ENCODE peak calls at places on chromosomes 4 and X, in four cellular contexts. B, F, V and M are unnamed samples. For H3K4me1, the result is how much of the 10 kb centered on the place peaks cover.

GRCh38 chr4:7902101-7902553 is 37.5 kb downstream of the AFAP1 start:
- DNase-seq in B (no peak), F (no peak), V (no peak), M (no peak)

GRCh38 chr4:8540586-8540985 is 39.6 kb upstream of the GPR78 start:
- DNase-seq in V (no peak), B (no peak), F (no peak), M (no peak)

GRCh38 chrX:153774576-153775292 is 6.1 kb upstream of the SRPK3 start:
- DNase-seq in V (no peak), F (no peak), B (peak), M (no peak)

GRCh38 chr4:187021436-187022205 is 298.0 kb upstream of the FAT1 start:
- DNase-seq in F (no peak), B (no peak), V (no peak), M (no peak)

GRCh38 chr4:144647095-144647959 is 1.4 kb downstream of the HHIP start:
- DNase-seq in V (peak), B (no peak), F (peak), M (no peak)

GRCh38 chrX:19798423-19798822 is 89.0 kb downstream of the SH3KBP1 start:
- DNase-seq in F (no peak), V (no peak), B (no peak), M (no peak)

GRCh38 chr4:22458112-22458511 is 57.8 kb downstream of the ADGRA3 start:
- DNase-seq in B (no peak), F (no peak), V (no peak), M (peak)

GRCh38 chr4:53764761-53765490 is 173.6 kb upstream of the LNX1 start:
- DNase-seq in F (no peak), V (no peak), B (no peak), M (no peak)

GRCh38 chrX:134907302-134907701 is 83.5 kb upstream of the SMIM10 start:
- DNase-seq in B (no peak), V (no peak), F (no peak), M (no peak)

GRCh38 chrX:7127058-7127457 is 20.5 kb upstream of the STS start:
- DNase-seq in V (no peak), F (no peak), B (no peak), M (no peak)

GRCh38 chrX:15918003-15918402 is 63.4 kb upstream of the AP1S2 start:
- DNase-seq in F (no peak), V (no peak), B (no peak), M (no peak)

GRCh38 chrX:11478971-11479370 is 185.8 kb downstream of the AMELX start:
- DNase-seq in F (no peak), V (no peak), B (no peak), M (no peak)

GRCh38 chr4:121998024-121998423 is 46.2 kb upstream of the TRPC3 start:
- DNase-seq in V (peak), F (no peak), B (no peak), M (no peak)

GRCh38 chr4:46878641-46879040 is 30.4 kb downstream of the COX7B2 start:
- DNase-seq in B (no peak), F (no peak), V (no peak), M (no peak)

GRCh38 chrX:46698691-46699090 is 60.2 kb downstream of the SLC9A7 start:
- DNase-seq in F (no peak), V (no peak), B (no peak), M (no peak)

DNA sequence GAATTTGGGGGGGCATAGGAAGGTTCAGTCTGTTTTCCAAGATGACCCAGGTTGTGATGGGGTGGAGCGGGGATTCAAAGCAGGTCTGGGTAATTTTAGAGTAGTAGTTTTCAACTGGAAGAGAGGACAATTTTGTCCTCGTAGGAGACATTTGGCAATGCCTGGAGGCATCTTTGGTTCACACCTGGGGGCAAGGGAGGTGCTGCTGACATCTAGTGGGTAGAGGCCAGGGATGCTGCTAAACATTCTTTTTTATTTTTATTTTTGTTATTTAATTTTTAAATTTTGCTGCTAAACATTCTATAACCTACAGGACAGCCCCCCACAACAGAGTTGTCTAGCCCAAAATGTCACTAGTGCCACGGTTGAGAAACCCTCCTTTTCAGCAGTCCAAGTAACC is 1.9 kb downstream of the RAB9A start:
- DNase-seq in F (no peak), B (no peak), V (no peak), M (no peak)
- H3K4me1 ChIP-seq in F (under half), B (half or more), V (under half), M (under half)

GRCh38 chr4:41256131-41256739 is 493 bp upstream of the UCHL1 start:
- DNase-seq in V (no peak), F (peak), B (no peak), M (no peak)
- TF ChIP-seq CTCF in V (no peak), F (no peak), B (no peak), M (no peak)

DNA sequence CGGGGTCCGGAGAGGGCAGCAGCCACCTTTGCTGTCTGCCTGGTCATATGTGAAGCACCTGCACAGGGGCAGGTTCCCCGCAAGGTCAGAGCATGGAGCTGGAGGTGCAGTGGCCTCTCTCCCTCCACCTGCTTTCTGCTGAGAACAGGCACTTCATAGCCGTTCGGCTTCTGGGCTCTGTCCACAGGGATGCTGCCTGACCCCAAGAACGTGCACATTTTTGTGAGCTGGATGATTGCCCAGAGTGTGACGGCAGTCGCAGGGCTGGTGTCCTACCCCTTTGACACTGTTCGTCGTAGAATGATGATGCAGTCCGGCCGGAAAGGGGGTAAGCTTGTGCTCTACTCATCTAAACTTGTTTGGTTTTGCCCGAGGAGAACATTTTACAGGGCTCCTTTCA is 2.5 kb downstream of the SLC25A4 start:
- DNase-seq in B (peak), F (no peak), V (no peak), M (no peak)
- H3K27ac ChIP-seq in B (peak), F (no peak), V (no peak), M (no peak)

GRCh38 chrX:34874763-34875162 is 67.8 kb upstream of the FAM47B start:
- DNase-seq in F (no peak), B (no peak), V (no peak), M (no peak)
- H3K4me1 ChIP-seq in F (under half), B (under half), V (under half), M (under half)